ENCODE peak calls at places on chromosomes 3 and 15, in four cellular contexts. One of them, this sample, is unnamed.

GRCh38 chr15:38176155-38176554 is 76.5 kb upstream of the SPRED1 start:
- DNase-seq in AG04450: peak
- DNase-seq in coronary artery: no peak
- DNase-seq in AG10803: peak
- DNase-seq in this sample: peak

GRCh38 chr3:32106929-32107362 is 526 bp downstream of the GPD1L start:
- DNase-seq in AG04450: no peak
- DNase-seq in coronary artery: no peak
- DNase-seq in AG10803: peak
- DNase-seq in this sample: peak

GRCh38 chr3:9067352-9067975 is 104.2 kb upstream of the RAD18 start:
- DNase-seq in coronary artery: no peak
- DNase-seq in AG10803: peak
- DNase-seq in AG04450: peak
- DNase-seq in this sample: peak

GRCh38 chr3:72279631-72280041 is 494.7 kb upstream of the PROK2 start:
- DNase-seq in coronary artery: no peak
- DNase-seq in AG10803: no peak
- DNase-seq in AG04450: no peak
- DNase-seq in this sample: no peak

GRCh38 chr15:74441248-74441939 is 7.6 kb upstream of the SEMA7A start:
- DNase-seq in AG04450: no peak
- DNase-seq in AG10803: no peak
- DNase-seq in coronary artery: no peak
- DNase-seq in this sample: no peak

GRCh38 chr3:79032686-79033318 is 735.0 kb downstream of the ROBO1 start:
- DNase-seq in AG10803: peak
- DNase-seq in coronary artery: no peak
- DNase-seq in AG04450: peak
- DNase-seq in this sample: peak

GRCh38 chr3:133840055-133840737 is 34.6 kb downstream of the SRPRB start:
- DNase-seq in AG10803: no peak
- DNase-seq in AG04450: no peak
- DNase-seq in coronary artery: peak
- DNase-seq in this sample: no peak

GRCh38 chr15:71654714-71655174 is 155.6 kb upstream of the NR2E3 start:
- DNase-seq in coronary artery: no peak
- DNase-seq in AG04450: no peak
- DNase-seq in AG10803: no peak
- DNase-seq in this sample: peak

GRCh38 chr3:71710906-71711494 is 14.2 kb downstream of the EIF4E3 start:
- DNase-seq in coronary artery: no peak
- DNase-seq in AG10803: peak
- DNase-seq in AG04450: no peak
- DNase-seq in this sample: peak

GRCh38 chr3:72480366-72480765 is 367.9 kb downstream of the SHQ1 start:
- DNase-seq in AG04450: no peak
- DNase-seq in coronary artery: no peak
- DNase-seq in AG10803: no peak
- DNase-seq in this sample: no peak

GRCh38 chr3:29465836-29466235 is 185.0 kb downstream of the RBMS3 start:
- DNase-seq in coronary artery: no peak
- DNase-seq in AG04450: peak
- DNase-seq in AG10803: peak
- DNase-seq in this sample: peak

GRCh38 chr3:136250862-136251460 is 821 bp downstream of the PCCB start:
- DNase-seq in AG10803: peak
- DNase-seq in coronary artery: peak
- DNase-seq in AG04450: no peak
- DNase-seq in this sample: peak

GRCh38 chr3:160931474-160931873 is 173.7 kb downstream of the B3GALNT1 start:
- DNase-seq in AG04450: no peak
- DNase-seq in AG10803: peak
- DNase-seq in coronary artery: no peak
- DNase-seq in this sample: peak

GRCh38 chr15:75058127-75058905 is 34.9 kb downstream of the PPCDC start:
- DNase-seq in coronary artery: no peak
- DNase-seq in AG04450: no peak
- DNase-seq in AG10803: no peak
- DNase-seq in this sample: no peak

GRCh38 chr15:97963779-97964178 is 3.3 kb downstream of the ARRDC4 start:
- DNase-seq in AG10803: no peak
- DNase-seq in AG04450: no peak
- DNase-seq in coronary artery: no peak
- DNase-seq in this sample: no peak

GRCh38 chr15:97960364-97961066 is at the start of gene ARRDC4:
- DNase-seq in AG04450: peak
- DNase-seq in AG10803: peak
- DNase-seq in coronary artery: peak
- DNase-seq in this sample: peak

GRCh38 chr15:97961067-97961954 is 808 bp downstream of the ARRDC4 start:
- DNase-seq in AG04450: no peak
- DNase-seq in coronary artery: peak
- DNase-seq in AG10803: no peak
- DNase-seq in this sample: peak

GRCh38 chr15:97959738-97960363 is 652 bp upstream of the ARRDC4 start:
- DNase-seq in AG10803: no peak
- DNase-seq in AG04450: no peak
- DNase-seq in coronary artery: no peak
- DNase-seq in this sample: no peak

GRCh38 chr15:97962263-97962662 is 1.8 kb downstream of the ARRDC4 start:
- DNase-seq in AG04450: no peak
- DNase-seq in coronary artery: no peak
- DNase-seq in AG10803: no peak
- DNase-seq in this sample: peak
- H3K4me3 ChIP-seq in AG04450: no peak
- H3K4me3 ChIP-seq in coronary artery: peak
- H3K4me3 ChIP-seq in AG10803: peak
- H3K4me3 ChIP-seq in this sample: peak

DNA sequence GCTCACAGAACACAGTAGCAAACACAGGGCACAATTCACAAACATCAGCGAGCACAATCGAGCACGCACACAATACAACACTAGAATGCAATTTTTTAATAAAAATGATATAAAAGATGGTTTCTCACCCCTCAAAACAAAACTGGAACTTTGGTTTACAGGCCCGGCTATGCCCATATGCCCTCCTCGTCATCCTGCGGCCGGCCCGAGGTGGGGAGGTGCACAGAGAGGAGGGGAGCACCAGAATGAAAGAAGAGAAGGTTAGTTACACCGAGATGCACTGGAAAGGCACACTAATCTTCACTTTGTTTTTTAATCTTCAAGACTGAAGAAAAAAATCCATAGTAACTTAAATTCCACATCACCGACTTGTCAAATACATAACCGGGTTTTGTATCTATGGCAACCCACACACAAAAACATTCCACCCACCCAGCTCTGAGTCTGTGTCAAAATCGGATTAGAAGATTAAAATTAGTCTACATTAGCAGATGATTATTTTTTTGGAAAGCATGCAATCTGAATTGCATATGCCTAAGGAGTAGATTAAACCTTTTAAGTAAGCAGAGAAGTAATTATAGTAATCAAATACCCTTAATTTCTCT is 196.7 kb upstream of the WNT5A start:
- DNase-seq in AG04450: no peak
- DNase-seq in AG10803: peak
- DNase-seq in coronary artery: no peak
- DNase-seq in this sample: peak
- H3K4me3 ChIP-seq in AG04450: no peak
- H3K4me3 ChIP-seq in AG10803: no peak
- H3K4me3 ChIP-seq in coronary artery: no peak
- H3K4me3 ChIP-seq in this sample: no peak

GRCh38 chr3:114460459-114460858 is 166.6 kb downstream of the TIGIT start:
- DNase-seq in AG10803: no peak
- DNase-seq in coronary artery: no peak
- DNase-seq in AG04450: no peak
- DNase-seq in this sample: no peak

GRCh38 chr3:114454592-114455251 is 160.9 kb downstream of the TIGIT start:
- DNase-seq in AG10803: peak
- DNase-seq in coronary artery: no peak
- DNase-seq in AG04450: no peak
- DNase-seq in this sample: peak

GRCh38 chr3:114455432-114455831 is 161.6 kb downstream of the TIGIT start:
- DNase-seq in coronary artery: no peak
- DNase-seq in AG10803: no peak
- DNase-seq in AG04450: no peak
- DNase-seq in this sample: peak

GRCh38 chr3:114453296-114453888 is 159.6 kb downstream of the TIGIT start:
- DNase-seq in coronary artery: no peak
- DNase-seq in AG04450: no peak
- DNase-seq in AG10803: no peak
- DNase-seq in this sample: no peak

GRCh38 chr3:114456742-114457141 is 162.9 kb downstream of the TIGIT start:
- DNase-seq in AG10803: no peak
- DNase-seq in AG04450: no peak
- DNase-seq in coronary artery: no peak
- DNase-seq in this sample: no peak
- H3K4me3 ChIP-seq in AG10803: no peak
- H3K4me3 ChIP-seq in AG04450: no peak
- H3K4me3 ChIP-seq in coronary artery: no peak
- H3K4me3 ChIP-seq in this sample: no peak

GRCh38 chr15:31346367-31347066 is 19.9 kb downstream of the KLF13 start:
- DNase-seq in coronary artery: no peak
- DNase-seq in AG10803: no peak
- DNase-seq in AG04450: no peak
- DNase-seq in this sample: no peak
- H3K4me3 ChIP-seq in coronary artery: no peak
- H3K4me3 ChIP-seq in AG10803: no peak
- H3K4me3 ChIP-seq in AG04450: no peak
- H3K4me3 ChIP-seq in this sample: no peak